ENCODE peak calls at places on chromosomes 16 and 17, in seven cellular contexts. A, F, V, W, O, Q and I are unnamed samples.

GRCh38 chr17:43720311-43721060 is 38.1 kb downstream of the SOST start:
- DNase-seq in A (peak), F (no peak), V (peak), W (peak), O (peak), Q (peak), I (peak)

GRCh38 chr16:86665319-86665675 is 86.9 kb downstream of the FOXL1 start:
- DNase-seq in A (no peak), F (no peak), V (no peak), W (no peak), O (no peak), Q (no peak), I (no peak)

GRCh38 chr16:50856991-50857390 is 115.1 kb downstream of the CYLD start:
- DNase-seq in A (no peak), F (no peak), V (no peak), W (no peak), O (no peak), Q (no peak), I (no peak)

GRCh38 chr17:77332034-77332971 is 191.5 kb downstream of the SEC14L1 start:
- DNase-seq in A (peak), F (no peak), V (no peak), W (peak), O (peak), Q (no peak), I (peak)

GRCh38 chr17:15157051-15157450 is 108.1 kb downstream of the PMP22 start:
- DNase-seq in A (no peak), F (no peak), V (no peak), W (no peak), O (no peak), Q (no peak), I (no peak)

GRCh38 chr17:57954421-57955182 is 610 bp downstream of the CUEDC1 start:
- DNase-seq in A (no peak), F (no peak), V (no peak), W (no peak), O (no peak), Q (peak), I (no peak)

GRCh38 chr17:30550512-30551273 is 73.5 kb downstream of the GOSR1 start:
- DNase-seq in A (no peak), F (no peak), V (no peak), W (no peak), O (peak), Q (peak), I (no peak)

GRCh38 chr16:72092832-72093447 is 480 bp downstream of the TXNL4B start:
- DNase-seq in A (no peak), F (no peak), V (no peak), W (peak), O (peak), Q (peak), I (no peak)